ENCODE peak calls at places on chromosomes 13 and 19, in five cellular contexts. K, V, L, X and R are unnamed samples.

GRCh38 chr19:46716013-46716671 is 772 bp downstream of the PRKD2 start:
- DNase-seq in K (no peak), V (no peak), L (no peak), X (no peak), R (no peak)

GRCh38 chr19:37867831-37868230 is 38.6 kb downstream of the WDR87 start:
- DNase-seq in V (no peak), L (no peak), K (no peak), X (no peak), R (no peak)

GRCh38 chr19:55358943-55359908 is 3.8 kb downstream of the GARIN5B start:
- DNase-seq in K (no peak), L (no peak), X (no peak), V (no peak), R (no peak)

GRCh38 chr13:111216166-111216960 is 101.3 kb downstream of the ARHGEF7 start:
- DNase-seq in L (peak; percentile 45), V (no peak), X (peak; percentile 25), K (no peak), R (no peak)

GRCh38 chr13:49858183-49858856 is 65.8 kb upstream of the KPNA3 start:
- DNase-seq in K (no peak), V (peak; percentile 66), L (no peak), X (no peak), R (no peak)

GRCh38 chr19:12785431-12786011 is 5.8 kb upstream of the JUNB start:
- DNase-seq in K (no peak), V (no peak), L (no peak), X (no peak), R (no peak)

GRCh38 chr19:29837448-29837961 is 25.7 kb downstream of the CCNE1 start:
- DNase-seq in K (no peak), L (no peak), V (no peak), X (no peak), R (no peak)

GRCh38 chr19:42555317-42555716 is 27.0 kb upstream of the CEACAM1 start:
- DNase-seq in X (no peak), L (no peak), K (no peak), V (no peak), R (no peak)

GRCh38 chr19:29044037-29044436 is 168.9 kb downstream of the UQCRFS1 start:
- DNase-seq in L (no peak), K (no peak), X (no peak), V (no peak), R (no peak)

GRCh38 chr13:99153219-99153618 is 47.4 kb upstream of the UBAC2 start:
- DNase-seq in K (no peak), L (no peak), V (no peak), X (no peak), R (no peak)

GRCh38 chr19:1011831-1012333 is 9.0 kb downstream of the TMEM259 start:
- DNase-seq in V (no peak), X (no peak), K (no peak), L (no peak), R (no peak)

GRCh38 chr13:28991764-28992163 is 171.6 kb downstream of the MTUS2 start:
- DNase-seq in V (no peak), X (no peak), K (no peak), L (no peak), R (no peak)

GRCh38 chr19:4909172-4909896 is at the start of gene UHRF1:
- DNase-seq in L (no peak), X (no peak), V (no peak), K (no peak), R (no peak)

GRCh38 chr13:113187263-113187669 is 21.2 kb downstream of the PCID2 start:
- DNase-seq in X (no peak), L (peak; percentile 27), K (no peak), V (peak; percentile 95), R (no peak)